ENCODE peak calls at places on chromosomes 4 and X, in eight cellular contexts. D is mesendoderm, T is dermis blood vessel endothelial cell, S is progenitor cell of endocrine pancreas, F is M059J, C is GDM1, A is GM12878, I is NCI-H748 treated with DMSO at 0.1 percent for 48 hours. K is an unnamed sample.

GRCh38 chrX:150873616-150874015 is 24.9 kb downstream of the CD99L2 start:
- DNase-seq in D (peak; percentile 7), T (peak; percentile 17), S (no peak), F (peak; percentile 57), C (no peak), A (no peak), I (no peak), K (peak; percentile 25)

GRCh38 chr4:67437974-67438713 is 107.2 kb downstream of the CENPC start:
- DNase-seq in D (no peak), T (peak; percentile 47), S (no peak), F (peak; percentile 8), C (no peak), A (no peak), I (no peak), K (peak; percentile 92)

GRCh38 chr4:139126898-139127297 is 50.1 kb downstream of the ELF2 start:
- DNase-seq in D (no peak), T (no peak), S (no peak), F (no peak), C (no peak), A (no peak), I (no peak), K (no peak)

GRCh38 chrX:110561036-110561435 is 202.4 kb downstream of the RTL9 start:
- DNase-seq in D (no peak), T (no peak), S (no peak), F (peak; percentile 79), C (no peak), A (no peak), I (no peak), K (peak; percentile 3)

GRCh38 chr4:45453258-45453841 is 670.5 kb downstream of the GABRG1 start:
- DNase-seq in D (peak; percentile 76), T (no peak), S (no peak), F (peak; percentile 1), C (no peak), A (no peak), I (peak; percentile 3), K (peak; percentile 27)

GRCh38 chr4:108716340-108716739 is 46.5 kb downstream of the ETNPPL start:
- DNase-seq in D (no peak), T (no peak), S (no peak), F (no peak), C (no peak), A (no peak), I (no peak), K (no peak)

GRCh38 chr4:54741161-54741560 is 83.4 kb downstream of the KIT start:
- DNase-seq in D (no peak), T (no peak), S (no peak), F (no peak), C (no peak), A (no peak), I (no peak), K (no peak)

GRCh38 chr4:72215198-72215597 is 183.4 kb downstream of the NPFFR2 start:
- DNase-seq in D (no peak), T (no peak), S (no peak), F (no peak), C (no peak), A (no peak), I (no peak), K (no peak)

GRCh38 chr4:109821186-109821585 is 5.6 kb downstream of the GAR1 start:
- DNase-seq in D (no peak), T (no peak), S (no peak), F (no peak), C (no peak), A (no peak), I (no peak), K (no peak)

GRCh38 chrX:84907324-84907946 is 96.2 kb upstream of the APOOL start:
- DNase-seq in D (peak; percentile 9), T (peak; percentile 24), S (no peak), F (no peak), C (no peak), A (no peak), I (no peak), K (peak; percentile 10)

GRCh38 chr4:158315706-158316105 is 105.4 kb downstream of the TMEM144 start:
- DNase-seq in D (no peak), T (no peak), S (no peak), F (peak; percentile 61), C (no peak), A (no peak), I (no peak), K (peak; percentile 61)

GRCh38 chr4:102430511-102430910 is 70.6 kb upstream of the NFKB1 start:
- DNase-seq in D (peak; percentile 40), T (peak; percentile 17), S (no peak), F (peak; percentile 22), C (no peak), A (no peak), I (no peak), K (peak; percentile 35)

GRCh38 chr4:1864076-1865008 is 6.9 kb upstream of the NSD2 start:
- DNase-seq in D (no peak), T (no peak), S (no peak), F (no peak), C (no peak), A (no peak), I (no peak), K (no peak)

GRCh38 chr4:55547461-55547770 is 707 bp upstream of the CLOCK start:
- DNase-seq in D (no peak), T (no peak), S (no peak), F (no peak), C (no peak), A (no peak), I (no peak), K (no peak)

GRCh38 chr4:5812506-5813229 is 80.2 kb downstream of the CRMP1 start:
- DNase-seq in D (peak; percentile 82), T (peak; percentile 77), S (no peak), F (peak; percentile 70), C (peak; percentile 50), A (no peak), I (peak; percentile 44), K (peak; percentile 85)

GRCh38 chrX:37454537-37455285 is 105.5 kb downstream of the PRRG1 start:
- DNase-seq in D (peak; percentile 66), T (peak; percentile 63), S (no peak), F (peak; percentile 88), C (no peak), A (no peak), I (no peak), K (peak; percentile 62)

GRCh38 chrX:66544181-66544580 is 94.7 kb downstream of the EDA2R start:
- DNase-seq in D (no peak), T (no peak), S (no peak), F (no peak), C (no peak), A (no peak), I (no peak), K (no peak)

GRCh38 chr4:176425035-176425434 is 105.3 kb downstream of the SPCS3 start:
- DNase-seq in D (no peak), T (no peak), S (no peak), F (peak; percentile 65), C (no peak), A (no peak), I (no peak), K (peak; percentile 73)

GRCh38 chr4:112082954-112083586 is 62.2 kb upstream of the FAM241A start:
- DNase-seq in D (no peak), T (peak; percentile 99), S (no peak), F (peak; percentile 94), C (no peak), A (no peak), I (no peak), K (peak; percentile 91)

GRCh38 chr4:170139764-170140163 is 50.0 kb upstream of the AADAT start:
- DNase-seq in D (no peak), T (no peak), S (no peak), F (peak; percentile 30), C (no peak), A (no peak), I (no peak), K (peak; percentile 16)

GRCh38 chrX:45850197-45850774 is 649.6 kb upstream of the DIPK2B start:
- DNase-seq in D (peak; percentile 43), T (peak; percentile 24), S (no peak), F (peak; percentile 56), C (no peak), A (no peak), I (no peak), K (no peak)

GRCh38 chr4:26223160-26223559 is 97.7 kb upstream of the RBPJ start:
- DNase-seq in D (no peak), T (no peak), S (no peak), F (peak; percentile 82), C (no peak), A (no peak), I (no peak), K (no peak)

GRCh38 chrX:80648023-80648422 is 161.7 kb downstream of the BRWD3 start:
- DNase-seq in D (peak; percentile 11), T (peak; percentile 7), S (no peak), F (peak; percentile 3), C (no peak), A (no peak), I (no peak), K (peak; percentile 24)

GRCh38 chr4:39814403-39815185 is 116.7 kb downstream of the UBE2K start:
- DNase-seq in D (peak; percentile 42), T (no peak), S (no peak), F (peak; percentile 19), C (no peak), A (no peak), I (no peak), K (peak; percentile 42)